ENCODE peak calls at places on chromosomes 11 and 22, in six cellular contexts. K is adrenal gland, Y is K562, W is spleen, O is NB4, Z is body of pancreas. R is an unnamed sample.

GRCh38 chr22:45742866-45743450 is 71.3 kb downstream of the ATXN10 start:
- DNase-seq in K (no peak), Y (no peak), W (no peak), O (peak; percentile 90), Z (peak; percentile 31), R (no peak)

GRCh38 chr11:72752088-72752914 is at the start of gene ARAP1:
- DNase-seq in K (peak; percentile 84), Y (peak; percentile 98), W (peak; percentile 96), O (peak; percentile 83), Z (peak; percentile 76), R (peak; percentile 86)

GRCh38 chr11:102345923-102346322 is 1.1 kb upstream of the BIRC2 start:
- DNase-seq in K (no peak), Y (no peak), W (no peak), O (no peak), Z (no peak), R (peak; percentile 37)

GRCh38 chr11:720642-721346 is 14.8 kb downstream of the EPS8L2 start:
- DNase-seq in K (peak; percentile 74), Y (peak; percentile 83), W (peak; percentile 81), O (no peak), Z (no peak), R (no peak)

GRCh38 chr22:20238567-20239062 is 29.5 kb downstream of the RTN4R start:
- DNase-seq in K (no peak), Y (peak; percentile 99), W (peak; percentile 89), O (peak; percentile 95), Z (peak; percentile 79), R (peak; percentile 28)

GRCh38 chr11:72179804-72180396 is 12.0 kb upstream of the FOLR1 start:
- DNase-seq in K (no peak), Y (no peak), W (no peak), O (peak; percentile 16), Z (no peak), R (no peak)

GRCh38 chr11:107587306-107587979 is 3.5 kb upstream of the ELMOD1 start:
- DNase-seq in K (no peak), Y (no peak), W (no peak), O (no peak), Z (no peak), R (no peak)

GRCh38 chr11:6667733-6668374 is 12.2 kb upstream of the DCHS1 start:
- DNase-seq in K (no peak), Y (peak; percentile 54), W (no peak), O (peak; percentile 86), Z (no peak), R (peak; percentile 39)

GRCh38 chr11:10374386-10374785 is 69.5 kb downstream of the ADM start:
- DNase-seq in K (no peak), Y (no peak), W (no peak), O (no peak), Z (no peak), R (no peak)

GRCh38 chr11:100574894-100575769 is 112.0 kb upstream of the ARHGAP42 start:
- DNase-seq in K (no peak), Y (no peak), W (no peak), O (peak; percentile 33), Z (no peak), R (no peak)

GRCh38 chr11:58900479-58901420 is 38.5 kb upstream of the GLYATL1 start:
- DNase-seq in K (peak; percentile 91), Y (peak; percentile 63), W (peak; percentile 78), O (peak; percentile 73), Z (peak; percentile 84), R (peak; percentile 72)

GRCh38 chr11:76805206-76805913 is 22.2 kb downstream of the TSKU start:
- DNase-seq in K (peak; percentile 49), Y (peak; percentile 40), W (peak; percentile 43), O (no peak), Z (no peak), R (no peak)

GRCh38 chr11:65381721-65382035 is 768 bp downstream of the SLC25A45 start:
- DNase-seq in K (peak; percentile 92), Y (no peak), W (no peak), O (no peak), Z (no peak), R (no peak)

GRCh38 chr11:65382804-65383368 is 440 bp upstream of the SLC25A45 start:
- DNase-seq in K (no peak), Y (no peak), W (peak; percentile 77), O (no peak), Z (peak; percentile 93), R (no peak)

GRCh38 chr11:65380460-65381126 is 1.9 kb downstream of the SLC25A45 start:
- DNase-seq in K (no peak), Y (no peak), W (no peak), O (no peak), Z (peak; percentile 86), R (no peak)

GRCh38 chr11:65383778-65384177 is 1.3 kb upstream of the SLC25A45 start:
- DNase-seq in K (no peak), Y (no peak), W (no peak), O (peak; percentile 53), Z (no peak), R (no peak)

DNA sequence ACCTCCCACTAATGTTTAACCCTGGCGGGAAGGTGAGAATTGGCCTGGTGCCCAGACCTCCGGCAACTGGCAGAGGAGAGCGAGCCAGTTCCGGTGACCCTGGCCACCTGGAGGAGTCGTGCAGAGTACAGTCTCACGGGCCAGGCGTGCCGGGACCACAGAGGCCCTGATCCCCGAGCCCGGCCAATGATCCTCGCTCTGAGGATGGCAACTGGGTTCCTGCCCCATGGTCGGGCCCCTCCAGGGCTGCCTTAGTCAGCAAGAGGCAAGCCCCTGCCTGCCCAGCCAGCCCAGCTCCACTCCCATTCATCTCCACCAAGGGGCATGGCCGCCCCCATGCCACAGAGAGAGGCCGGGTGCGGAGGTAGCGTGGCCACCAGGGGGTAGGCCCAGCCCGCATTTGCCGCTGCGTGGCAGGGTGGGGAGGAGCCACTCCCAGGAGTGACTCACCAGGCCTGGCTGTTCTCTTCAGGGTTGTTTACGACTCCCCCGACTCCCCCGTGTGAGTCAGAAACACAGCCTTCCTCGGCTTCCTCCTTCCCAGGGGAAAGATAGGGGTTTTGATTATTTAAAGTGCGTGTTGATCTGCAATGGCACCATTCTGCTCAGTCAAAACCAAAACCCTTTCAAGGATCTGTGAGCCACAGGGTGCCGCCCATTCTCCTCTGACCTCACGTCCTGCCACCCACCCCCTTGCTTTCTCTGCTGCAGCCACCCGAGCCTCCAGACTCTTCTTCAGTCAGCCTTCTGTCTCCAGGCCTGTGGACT is at the start of gene SLC25A45:
- DNase-seq in K (peak; percentile 97), Y (peak; percentile 93), W (peak; percentile 97), O (peak; percentile 99), Z (peak; percentile 98), R (peak; percentile 92)
- TF ChIP-seq POLR2A in K (peak; percentile 84), Y (peak; percentile 73), W (peak; percentile 61), O (no peak), Z (peak; percentile 83), R (peak; percentile 85)

DNA sequence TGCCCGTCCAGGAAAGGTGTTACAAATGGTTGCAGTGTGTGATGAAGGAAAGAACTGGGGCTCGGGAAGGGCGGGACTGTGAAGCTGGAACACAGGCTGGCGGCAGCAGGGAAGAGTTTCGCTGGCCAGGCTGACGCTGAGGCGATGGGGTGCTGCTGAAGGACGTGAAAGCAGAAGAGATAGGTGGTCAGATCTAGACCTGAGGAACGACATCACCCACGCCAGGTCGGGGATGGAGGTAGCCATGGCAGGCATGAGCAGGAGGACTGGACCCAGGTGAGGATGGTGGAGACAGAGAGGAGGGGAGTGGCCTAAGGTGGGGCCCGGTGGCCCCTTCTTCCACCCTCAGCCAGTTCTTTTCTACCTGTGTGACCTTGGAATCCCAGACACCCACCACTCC is 9.1 kb downstream of the CDC42EP2 start:
- DNase-seq in K (no peak), Y (no peak), W (no peak), O (no peak), Z (no peak), R (no peak)
- TF ChIP-seq POLR2A in K (no peak), Y (peak; percentile 47), W (no peak), O (no peak), Z (no peak), R (no peak)

GRCh38 chr11:46617451-46618314 is at the start of gene ATG13:
- DNase-seq in K (peak; percentile 91), Y (peak; percentile 85), W (peak; percentile 93), O (peak; percentile 86), Z (peak; percentile 87), R (peak; percentile 91)
- TF ChIP-seq POLR2A in K (no peak), Y (peak; percentile 71), W (no peak), O (peak; percentile 27), Z (no peak), R (peak; percentile 23)

GRCh38 chr11:67432655-67433349 is 4.5 kb downstream of the RPS6KB2 start:
- DNase-seq in K (no peak), Y (no peak), W (peak; percentile 80), O (peak; percentile 45), Z (no peak), R (no peak)

GRCh38 chr11:67433536-67434394 is 3.7 kb downstream of the PTPRCAP start:
- DNase-seq in K (no peak), Y (no peak), W (peak; percentile 80), O (peak; percentile 51), Z (no peak), R (no peak)

GRCh38 chr11:67435727-67436458 is 1.6 kb downstream of the PTPRCAP start:
- DNase-seq in K (no peak), Y (no peak), W (peak; percentile 86), O (no peak), Z (no peak), R (no peak)

GRCh38 chr11:67435031-67435726 is 2.3 kb downstream of the PTPRCAP start:
- DNase-seq in K (no peak), Y (no peak), W (no peak), O (peak; percentile 51), Z (no peak), R (no peak)

DNA sequence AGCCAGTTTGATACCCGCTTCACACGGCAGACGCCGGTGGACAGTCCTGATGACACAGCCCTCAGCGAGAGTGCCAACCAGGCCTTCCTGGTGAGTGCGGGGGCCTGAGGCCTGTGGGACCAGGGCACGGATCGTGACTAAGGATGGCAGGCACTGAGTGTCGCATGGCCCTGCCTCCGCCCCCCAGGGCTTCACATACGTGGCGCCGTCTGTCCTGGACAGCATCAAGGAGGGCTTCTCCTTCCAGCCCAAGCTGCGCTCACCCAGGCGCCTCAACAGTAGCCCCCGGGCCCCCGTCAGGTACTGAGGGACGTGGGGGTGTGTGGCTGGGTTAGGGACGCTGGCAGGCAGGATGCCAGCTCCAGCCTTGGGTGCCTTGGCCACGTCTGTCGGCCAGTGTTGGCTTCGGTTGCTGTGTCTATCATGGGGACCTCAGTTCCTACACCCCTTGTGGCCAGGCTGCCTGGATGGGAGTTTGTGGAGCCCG is 3.0 kb downstream of the PTPRCAP start:
- DNase-seq in K (no peak), Y (no peak), W (peak; percentile 86), O (peak; percentile 52), Z (no peak), R (no peak)
- TF ChIP-seq POLR2A in K (no peak), Y (no peak), W (no peak), O (no peak), Z (no peak), R (no peak)

GRCh38 chr11:47163898-47164297 is 12.8 kb downstream of the ARFGAP2 start:
- DNase-seq in K (no peak), Y (no peak), W (no peak), O (no peak), Z (no peak), R (no peak)
- TF ChIP-seq POLR2A in K (no peak), Y (peak; percentile 10), W (no peak), O (no peak), Z (no peak), R (peak; percentile 21)

GRCh38 chr22:24542641-24543040 is 12.3 kb downstream of the GUCD1 start:
- DNase-seq in K (no peak), Y (no peak), W (no peak), O (no peak), Z (peak; percentile 83), R (no peak)
- TF ChIP-seq POLR2A in K (no peak), Y (no peak), W (no peak), O (no peak), Z (no peak), R (no peak)